ENCODE peak calls at places on chromosomes 16 and 17, in six cellular contexts. F, G, Z, Y, V and Q are unnamed samples.
A peak's percentile ranks its signal among the peaks of the same experiment; 100 is the strongest.

GRCh38 chr16:15671530-15672117 is 21.6 kb downstream of the NDE1 start:
- DNase-seq in F (no peak), G (no peak), Z (no peak), Y (no peak), V (no peak), Q (no peak)

GRCh38 chr17:82035956-82036633 is 1.4 kb downstream of the DCXR start:
- DNase-seq in F (no peak), G (no peak), Z (no peak), Y (no peak), V (no peak), Q (no peak)

GRCh38 chr17:51165680-51166197 is 472 bp upstream of the NME2 start:
- DNase-seq in F (peak; percentile 51), G (peak; percentile 67), Z (peak; percentile 43), Y (peak; percentile 73), V (no peak), Q (peak; percentile 73)

GRCh38 chr17:8120520-8121443 is 2.5 kb upstream of the ALOXE3 start:
- DNase-seq in F (peak; percentile 74), G (peak; percentile 71), Z (peak; percentile 67), Y (peak; percentile 78), V (no peak), Q (peak; percentile 82)

GRCh38 chr17:67194134-67194533 is 50.9 kb downstream of the HELZ start:
- DNase-seq in F (no peak), G (no peak), Z (no peak), Y (no peak), V (no peak), Q (no peak)

GRCh38 chr17:42849451-42850157 is 1.4 kb upstream of the AOC3 start:
- DNase-seq in F (no peak), G (no peak), Z (no peak), Y (no peak), V (no peak), Q (no peak)

GRCh38 chr16:89920723-89921122 is 2.1 kb downstream of the MC1R start:
- DNase-seq in F (no peak), G (no peak), Z (no peak), Y (no peak), V (no peak), Q (no peak)

GRCh38 chr16:30116291-30117207 is 3.2 kb upstream of the GDPD3 start:
- DNase-seq in F (no peak), G (no peak), Z (no peak), Y (no peak), V (no peak), Q (no peak)

GRCh38 chr17:29588561-29589411 is 662 bp downstream of the GIT1 start:
- DNase-seq in F (no peak), G (peak; percentile 58), Z (peak; percentile 43), Y (no peak), V (no peak), Q (no peak)

GRCh38 chr16:86424413-86424812 is 85.9 kb upstream of the FOXF1 start:
- DNase-seq in F (no peak), G (no peak), Z (peak; percentile 25), Y (peak; percentile 84), V (no peak), Q (no peak)

GRCh38 chr16:84507011-84507982 is 2.8 kb upstream of the MEAK7 start:
- DNase-seq in F (peak; percentile 29), G (no peak), Z (peak; percentile 35), Y (no peak), V (no peak), Q (no peak)

GRCh38 chr17:48055531-48056245 is 7.5 kb downstream of the NFE2L1 start:
- DNase-seq in F (no peak), G (no peak), Z (no peak), Y (no peak), V (no peak), Q (no peak)

GRCh38 chr16:69266334-69267063 is 44.7 kb upstream of the VPS4A start:
- DNase-seq in F (no peak), G (no peak), Z (no peak), Y (no peak), V (no peak), Q (no peak)

GRCh38 chr17:80219013-80219776 is 938 bp downstream of the SGSH start:
- DNase-seq in F (peak; percentile 73), G (peak; percentile 82), Z (peak; percentile 87), Y (peak; percentile 89), V (peak; percentile 93), Q (peak; percentile 87)
- TF ChIP-seq EP300 in F (no peak), G (no peak), Z (no peak), Y (no peak), V (no peak), Q (no peak)

GRCh38 chr16:495127-495748 is 32.3 kb upstream of the CAPN15 start:
- DNase-seq in F (no peak), G (peak; percentile 69), Z (peak; percentile 36), Y (no peak), V (no peak), Q (no peak)
- TF ChIP-seq EP300 in F (no peak), G (no peak), Z (no peak), Y (no peak), V (no peak), Q (no peak)

DNA sequence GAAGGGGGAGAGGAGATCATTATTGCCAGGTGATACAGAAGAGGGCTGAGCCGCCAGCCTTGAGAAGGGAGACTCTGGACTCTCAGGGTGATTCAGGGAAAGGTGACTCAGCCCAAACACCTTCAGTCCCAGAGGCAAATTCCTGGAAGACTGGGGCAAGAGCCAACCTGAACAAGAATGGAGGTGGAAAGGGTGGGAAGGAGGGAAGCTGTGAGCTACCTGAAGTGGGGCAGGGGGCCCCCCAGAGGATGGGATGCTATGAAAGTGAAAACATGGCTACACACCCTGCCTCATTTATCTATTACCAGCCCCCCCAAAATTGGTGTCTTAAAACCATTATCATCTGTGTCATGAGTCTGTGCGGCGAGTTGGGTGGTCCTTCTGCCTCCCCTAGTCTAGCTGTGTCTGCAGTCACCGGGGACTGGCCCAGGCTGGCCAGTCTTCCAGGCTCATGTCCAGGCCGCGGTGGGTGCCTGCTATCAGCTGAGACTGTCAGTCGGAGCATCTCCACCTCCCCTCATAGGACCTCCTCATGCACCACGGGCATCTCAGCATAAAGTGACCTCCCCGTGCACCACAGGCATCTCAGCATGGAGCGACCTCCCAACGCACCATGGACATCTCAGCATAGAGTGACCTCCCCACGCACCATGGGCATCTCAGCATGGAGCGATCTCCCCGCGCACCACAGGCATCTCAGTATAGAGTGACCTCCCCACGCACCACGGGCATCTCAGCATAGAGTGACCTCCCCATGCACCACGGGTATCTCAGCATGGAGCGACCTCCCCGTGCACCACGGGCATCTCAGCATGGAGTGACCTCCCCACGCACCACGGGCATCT is 3.2 kb upstream of the SLC47A2 start:
- DNase-seq in F (no peak), G (peak; percentile 8), Z (peak; percentile 52), Y (no peak), V (no peak), Q (no peak)
- TF ChIP-seq EP300 in F (no peak), G (no peak), Z (no peak), Y (no peak), V (no peak), Q (no peak)

DNA sequence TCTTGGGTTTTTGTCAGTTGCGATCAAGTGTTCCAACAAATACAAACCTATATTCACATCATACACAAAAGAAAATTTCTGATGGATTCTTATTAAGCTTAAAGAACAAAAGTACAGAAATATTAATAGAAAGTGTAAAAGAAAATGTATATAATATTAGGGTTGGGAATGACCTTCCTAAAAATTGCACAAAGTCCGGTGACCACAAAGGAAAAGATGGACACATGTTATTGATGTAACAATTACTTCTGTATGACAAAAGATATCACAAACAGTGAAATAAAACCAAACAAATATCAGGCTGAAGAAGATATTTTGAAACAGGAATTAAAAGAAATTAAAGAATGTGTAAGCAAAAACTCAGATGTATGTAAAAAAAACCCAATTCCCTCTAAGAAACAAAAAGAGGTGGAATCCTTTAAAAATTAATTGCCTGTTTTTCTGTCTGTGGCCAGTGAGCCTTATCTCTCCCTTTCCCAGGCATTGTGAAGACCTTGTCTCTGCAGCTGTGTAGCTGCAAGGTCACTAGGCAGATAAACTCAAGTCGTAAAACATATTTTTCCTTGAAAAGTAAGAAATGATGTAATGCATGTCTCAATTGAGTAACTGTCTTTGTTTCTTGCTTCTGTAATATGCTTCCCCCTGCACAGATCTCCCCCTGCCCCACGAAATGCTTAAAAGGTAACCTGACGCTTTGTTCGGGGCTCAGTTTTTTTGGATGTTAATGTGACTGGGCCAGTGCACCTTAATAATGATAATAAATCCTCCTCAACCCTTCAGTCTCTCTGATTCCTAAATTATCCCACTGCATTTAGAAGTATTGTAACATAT is 2.8 kb downstream of the ST6GALNAC1 start:
- DNase-seq in F (no peak), G (no peak), Z (no peak), Y (no peak), V (no peak), Q (no peak)
- TF ChIP-seq EP300 in F (no peak), G (no peak), Z (no peak), Y (no peak), V (no peak), Q (no peak)

GRCh38 chr17:73201215-73202069 is 8.6 kb downstream of the COG1 start:
- DNase-seq in F (peak; percentile 59), G (no peak), Z (no peak), Y (no peak), V (no peak), Q (no peak)

GRCh38 chr17:73198930-73199260 is 6.0 kb downstream of the COG1 start:
- DNase-seq in F (no peak), G (no peak), Z (no peak), Y (no peak), V (no peak), Q (no peak)

GRCh38 chr17:73198201-73198929 is 5.5 kb downstream of the COG1 start:
- DNase-seq in F (no peak), G (no peak), Z (no peak), Y (no peak), V (no peak), Q (no peak)

GRCh38 chr17:73199751-73200317 is 7.0 kb downstream of the COG1 start:
- DNase-seq in F (no peak), G (no peak), Z (no peak), Y (no peak), V (no peak), Q (no peak)

DNA sequence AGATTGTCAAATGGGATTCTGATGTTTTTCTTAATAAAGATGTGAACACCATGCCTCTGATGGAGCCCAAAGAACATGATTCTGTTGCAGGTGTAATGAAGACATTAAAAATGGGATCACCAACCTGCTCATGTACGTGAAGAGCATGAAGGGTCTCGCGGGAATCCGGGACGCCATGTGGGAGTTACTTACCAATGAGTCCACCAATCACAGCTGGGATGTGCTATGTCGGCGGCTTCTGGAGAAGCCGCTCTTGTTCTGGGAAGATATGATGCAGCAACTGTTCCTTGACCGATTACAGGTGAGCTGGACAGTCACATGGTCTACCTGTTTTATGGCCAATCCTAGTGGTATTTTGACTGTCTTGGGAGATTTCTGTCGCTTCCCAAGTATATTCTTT is 7.6 kb downstream of the COG1 start:
- DNase-seq in F (no peak), G (no peak), Z (no peak), Y (no peak), V (no peak), Q (no peak)
- TF ChIP-seq EP300 in F (no peak), G (no peak), Z (no peak), Y (no peak), V (no peak), Q (no peak)

DNA sequence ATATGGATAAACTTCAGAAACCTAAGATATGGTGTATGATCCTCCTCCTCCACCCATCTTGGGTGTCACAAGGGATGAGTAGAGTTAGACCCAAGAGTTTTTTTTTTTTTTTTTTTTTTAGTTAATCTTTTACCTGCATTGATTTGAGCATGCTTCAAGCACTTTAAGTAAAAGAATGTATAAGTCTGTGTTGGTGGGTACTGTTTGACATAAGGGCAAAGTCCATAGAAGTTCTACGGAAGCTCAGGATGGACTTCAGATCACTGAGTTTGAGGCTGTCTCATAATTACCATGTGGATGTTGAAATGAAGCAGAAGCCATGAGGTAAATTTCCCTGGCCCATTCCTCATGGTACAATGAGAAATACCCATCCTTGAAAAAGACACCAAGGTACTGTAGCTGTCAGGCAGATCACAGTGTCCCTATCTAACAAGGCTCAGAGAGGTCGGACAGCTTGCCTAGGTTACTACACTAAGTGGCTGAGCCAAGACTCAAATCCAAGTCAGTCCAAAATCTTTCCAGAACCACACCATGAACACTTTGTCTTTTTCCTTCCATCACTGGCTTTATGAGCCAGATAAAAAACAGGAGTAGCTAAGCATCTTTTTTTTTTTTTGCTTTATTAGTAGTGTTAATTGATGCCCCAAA is 962.8 kb downstream of the CDH11 start:
- DNase-seq in F (no peak), G (no peak), Z (no peak), Y (no peak), V (no peak), Q (no peak)
- TF ChIP-seq EP300 in F (no peak), G (no peak), Z (no peak), Y (no peak), V (no peak), Q (no peak)